ENCODE peak calls at places on chromosomes 7 and 10, in eight cellular contexts. U, V, J, R, Q, I, G and F are unnamed samples.

GRCh38 chr7:149282331-149282655 is 20.3 kb downstream of the ZNF783 start:
- DNase-seq in U (no peak), V (no peak), J (no peak), R (no peak), Q (no peak), I (no peak), G (no peak), F (no peak)

GRCh38 chr7:139189357-139189756 is 41.7 kb upstream of the UBN2 start:
- DNase-seq in U (no peak), V (no peak), J (no peak), R (no peak), Q (no peak), I (no peak), G (no peak), F (no peak)

GRCh38 chr10:25820496-25821415 is 113.3 kb upstream of the MYO3A start:
- DNase-seq in U (no peak), V (no peak), J (peak; percentile 6), R (no peak), Q (no peak), I (no peak), G (no peak), F (peak; percentile 10)

GRCh38 chr7:47516985-47517590 is 64.8 kb downstream of the TNS3 start:
- DNase-seq in U (no peak), V (no peak), J (no peak), R (no peak), Q (no peak), I (peak; percentile 58), G (no peak), F (no peak)

GRCh38 chr7:29770371-29770770 is 35.9 kb upstream of the WIPF3 start:
- DNase-seq in U (no peak), V (no peak), J (no peak), R (no peak), Q (no peak), I (no peak), G (no peak), F (no peak)

GRCh38 chr7:82477733-82478515 is 34.3 kb upstream of the CACNA2D1 start:
- DNase-seq in U (no peak), V (no peak), J (no peak), R (no peak), Q (no peak), I (no peak), G (no peak), F (no peak)

GRCh38 chr10:28946479-28946878 is 269.2 kb downstream of the BAMBI start:
- DNase-seq in U (no peak), V (no peak), J (no peak), R (no peak), Q (no peak), I (no peak), G (no peak), F (no peak)

GRCh38 chr7:11373546-11374142 is 400.0 kb downstream of the PHF14 start:
- DNase-seq in U (no peak), V (peak; percentile 33), J (no peak), R (no peak), Q (no peak), I (peak; percentile 26), G (no peak), F (peak; percentile 4)

GRCh38 chr10:76621886-76622620 is 1015.6 kb downstream of the KCNMA1 start:
- DNase-seq in U (no peak), V (no peak), J (no peak), R (no peak), Q (no peak), I (no peak), G (no peak), F (no peak)

GRCh38 chr7:38312776-38313175 is 39.3 kb upstream of the TARP start:
- DNase-seq in U (no peak), V (no peak), J (no peak), R (no peak), Q (no peak), I (no peak), G (no peak), F (no peak)

GRCh38 chr10:86642499-86642898 is 11.8 kb upstream of the OPN4 start:
- DNase-seq in U (no peak), V (no peak), J (no peak), R (no peak), Q (no peak), I (no peak), G (no peak), F (no peak)

GRCh38 chr7:2701832-2702593 is 14.0 kb downstream of the AMZ1 start:
- DNase-seq in U (no peak), V (no peak), J (no peak), R (peak; percentile 39), Q (no peak), I (peak; percentile 83), G (peak; percentile 42), F (no peak)

GRCh38 chr10:29386347-29386999 is 97.6 kb downstream of the LYZL1 start:
- DNase-seq in U (no peak), V (peak; percentile 57), J (peak; percentile 36), R (no peak), Q (peak; percentile 35), I (peak; percentile 38), G (no peak), F (peak; percentile 29)

GRCh38 chr7:41116817-41117216 is 586.1 kb downstream of the INHBA start:
- DNase-seq in U (no peak), V (no peak), J (no peak), R (no peak), Q (no peak), I (no peak), G (no peak), F (no peak)

GRCh38 chr7:77827999-77828398 is 29.4 kb downstream of the PHTF2 start:
- DNase-seq in U (no peak), V (no peak), J (no peak), R (no peak), Q (no peak), I (no peak), G (no peak), F (no peak)

GRCh38 chr10:11118696-11119095 is 101.0 kb downstream of the CELF2 start:
- DNase-seq in U (no peak), V (peak; percentile 61), J (no peak), R (no peak), Q (no peak), I (no peak), G (no peak), F (no peak)

GRCh38 chr7:155930061-155930460 is 117.8 kb upstream of the SHH start:
- DNase-seq in U (no peak), V (no peak), J (no peak), R (no peak), Q (no peak), I (no peak), G (no peak), F (no peak)

GRCh38 chr7:22442187-22442886 is 57.7 kb downstream of the STEAP1B start:
- DNase-seq in U (no peak), V (no peak), J (no peak), R (no peak), Q (no peak), I (no peak), G (no peak), F (no peak)

GRCh38 chr10:82742478-82742877 is 867.5 kb downstream of the NRG3 start:
- DNase-seq in U (no peak), V (no peak), J (no peak), R (no peak), Q (no peak), I (peak; percentile 11), G (no peak), F (no peak)

GRCh38 chr7:95102662-95103061 is 195.3 kb downstream of the PPP1R9A start:
- DNase-seq in U (no peak), V (no peak), J (no peak), R (no peak), Q (no peak), I (no peak), G (no peak), F (no peak)

GRCh38 chr10:130809761-130810515 is 501.6 kb downstream of the TCERG1L start:
- DNase-seq in U (no peak), V (no peak), J (no peak), R (no peak), Q (no peak), I (no peak), G (no peak), F (no peak)

GRCh38 chr10:78149193-78149592 is 115.5 kb downstream of the RPS24 start:
- DNase-seq in U (no peak), V (no peak), J (no peak), R (no peak), Q (no peak), I (peak; percentile 11), G (no peak), F (no peak)

GRCh38 chr7:140571537-140572122 is 69.0 kb downstream of the DENND2A start:
- DNase-seq in U (no peak), V (no peak), J (no peak), R (no peak), Q (no peak), I (no peak), G (no peak), F (no peak)

GRCh38 chr10:23516530-23516929 is 77.7 kb downstream of the OTUD1 start:
- DNase-seq in U (no peak), V (peak; percentile 46), J (no peak), R (no peak), Q (no peak), I (peak; percentile 57), G (no peak), F (no peak)

GRCh38 chr7:50088463-50089129 is 4.5 kb downstream of the ZPBP start:
- DNase-seq in U (no peak), V (no peak), J (no peak), R (no peak), Q (no peak), I (no peak), G (no peak), F (no peak)

GRCh38 chr7:116595063-116595462 is 70.2 kb downstream of the CAV1 start:
- DNase-seq in U (no peak), V (no peak), J (no peak), R (no peak), Q (no peak), I (no peak), G (no peak), F (no peak)
- H3K27ac ChIP-seq in U (no peak overlapping the region), V (no peak overlapping the region), J (no peak overlapping the region), R (no peak overlapping the region), Q (no peak overlapping the region), I (no peak overlapping the region), G (no peak overlapping the region), F (no peak overlapping the region)

GRCh38 chr10:95475003-95475383 is 86.2 kb downstream of the SORBS1 start:
- DNase-seq in U (no peak), V (no peak), J (no peak), R (peak; percentile 31), Q (no peak), I (no peak), G (no peak), F (no peak)
- H3K4me1 ChIP-seq in U (peaks cover 20% of the 10 kb centered on the region), V (peaks cover 58% of the 10 kb centered on the region), J (no peaks in the 10 kb centered on the region), R (peaks cover 98% of the 10 kb centered on the region), Q (no peaks in the 10 kb centered on the region), I (no peaks in the 10 kb centered on the region), G (no peaks in the 10 kb centered on the region), F (no peaks in the 10 kb centered on the region)

GRCh38 chr10:14261341-14261740 is 69.4 kb downstream of the FRMD4A start:
- DNase-seq in U (no peak), V (no peak), J (no peak), R (no peak), Q (no peak), I (no peak), G (no peak), F (no peak)
- H3K27ac ChIP-seq in U (no peak overlapping the region), V (no peak overlapping the region), J (no peak overlapping the region), R (no peak overlapping the region), Q (no peak overlapping the region), I (no peak overlapping the region), G (no peak overlapping the region), F (no peak overlapping the region)

DNA sequence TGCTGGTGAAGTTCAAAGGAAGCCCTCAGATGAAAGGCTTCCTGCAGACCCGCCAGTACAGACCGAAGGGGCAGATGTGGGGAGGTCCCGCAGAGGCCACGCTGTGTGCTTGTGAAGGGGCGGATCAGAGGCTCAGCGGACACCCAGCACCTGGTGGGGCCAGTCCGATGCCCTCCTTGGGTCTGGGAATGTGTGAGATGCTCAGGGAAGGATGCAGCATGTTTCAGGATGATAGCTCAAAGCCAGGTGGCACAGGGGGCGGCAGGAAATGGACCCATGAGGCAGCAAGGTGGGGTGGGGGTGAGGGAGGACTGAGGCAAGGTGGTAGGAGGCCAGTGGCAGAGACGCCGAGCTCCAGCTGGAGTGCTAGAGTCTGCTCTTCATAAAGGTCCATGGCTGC is 27.9 kb upstream of the HSPA12A start:
- DNase-seq in U (no peak), V (no peak), J (no peak), R (no peak), Q (no peak), I (no peak), G (no peak), F (no peak)
- H3K4me1 ChIP-seq in U (no peaks in the 10 kb centered on the region), V (peaks cover 2% of the 10 kb centered on the region), J (no peaks in the 10 kb centered on the region), R (peaks cover 55% of the 10 kb centered on the region), Q (no peaks in the 10 kb centered on the region), I (peaks cover 25% of the 10 kb centered on the region), G (peaks cover 4% of the 10 kb centered on the region), F (no peaks in the 10 kb centered on the region)